ENCODE peak calls at places on chromosomes 12 and 14, in six cellular contexts. C, Q, M, J, H and L are unnamed samples.

GRCh38 chr12:95328708-95329107 is 111.1 kb downstream of the VEZT start:
- DNase-seq in C (no peak), Q (no peak), M (no peak), J (no peak), H (no peak), L (no peak)

GRCh38 chr12:18601962-18602361 is 135.8 kb downstream of the PLCZ1 start:
- DNase-seq in C (no peak), Q (no peak), M (no peak), J (no peak), H (no peak), L (no peak)

GRCh38 chr14:70660967-70661871 is 19.5 kb downstream of the TTC9 start:
- DNase-seq in C (peak), Q (no peak), M (no peak), J (no peak), H (peak), L (no peak)

GRCh38 chr12:40287369-40287975 is 62.7 kb downstream of the LRRK2 start:
- DNase-seq in C (no peak), Q (no peak), M (no peak), J (no peak), H (no peak), L (no peak)

GRCh38 chr12:76341436-76342030 is 6.7 kb downstream of the BBS10 start:
- DNase-seq in C (no peak), Q (no peak), M (no peak), J (no peak), H (no peak), L (no peak)

GRCh38 chr12:104057771-104058197 is 6.5 kb upstream of the HCFC2 start:
- DNase-seq in C (peak), Q (no peak), M (no peak), J (peak), H (no peak), L (no peak)

GRCh38 chr12:92628476-92628875 is 74.3 kb upstream of the PLEKHG7 start:
- DNase-seq in C (no peak), Q (no peak), M (no peak), J (no peak), H (no peak), L (no peak)

GRCh38 chr14:23588884-23589598 is 10.5 kb upstream of the JPH4 start:
- DNase-seq in C (peak), Q (no peak), M (peak), J (peak), H (peak), L (peak)

GRCh38 chr12:2248901-2249381 is 196.2 kb downstream of the CACNA1C start:
- DNase-seq in C (peak), Q (no peak), M (no peak), J (no peak), H (no peak), L (no peak)

GRCh38 chr12:81502912-81503695 is 256.0 kb downstream of the PPFIA2 start:
- DNase-seq in C (no peak), Q (no peak), M (no peak), J (no peak), H (no peak), L (no peak)

GRCh38 chr14:92641306-92641705 is 107.1 kb downstream of the LGMN start:
- DNase-seq in C (no peak), Q (no peak), M (no peak), J (no peak), H (no peak), L (no peak)

GRCh38 chr14:83594874-83595273 is 1935.1 kb upstream of the FLRT2 start:
- DNase-seq in C (no peak), Q (no peak), M (no peak), J (no peak), H (no peak), L (no peak)

GRCh38 chr12:113860059-113860820 is 105.9 kb downstream of the RBM19 start:
- DNase-seq in C (no peak), Q (no peak), M (no peak), J (no peak), H (no peak), L (no peak)

GRCh38 chr12:110932048-110932447 is 11.7 kb upstream of the MYL2 start:
- DNase-seq in C (no peak), Q (no peak), M (peak), J (no peak), H (no peak), L (no peak)

GRCh38 chr12:84922721-84923120 is 10.1 kb upstream of the SLC6A15 start:
- DNase-seq in C (no peak), Q (no peak), M (no peak), J (no peak), H (no peak), L (no peak)

GRCh38 chr14:58643366-58643765 is 5.6 kb downstream of the DACT1 start:
- DNase-seq in C (no peak), Q (no peak), M (no peak), J (no peak), H (no peak), L (no peak)

GRCh38 chr12:26466709-26467108 is 271.3 kb downstream of the SSPN start:
- DNase-seq in C (no peak), Q (no peak), M (no peak), J (no peak), H (no peak), L (no peak)

GRCh38 chr12:124938606-124939427 is 24.4 kb upstream of the UBC start:
- DNase-seq in C (peak), Q (peak), M (peak), J (peak), H (peak), L (peak)

GRCh38 chr12:27572486-27573255 is 48.7 kb downstream of the PPFIBP1 start:
- DNase-seq in C (no peak), Q (no peak), M (no peak), J (no peak), H (no peak), L (no peak)

GRCh38 chr12:75850751-75851462 is 180.7 kb downstream of the PHLDA1 start:
- DNase-seq in C (no peak), Q (no peak), M (no peak), J (peak), H (no peak), L (no peak)

GRCh38 chr14:44081146-44081545 is 425.9 kb downstream of the FSCB start:
- DNase-seq in C (no peak), Q (no peak), M (no peak), J (no peak), H (no peak), L (no peak)

GRCh38 chr12:100491104-100491503 is 17.4 kb downstream of the NR1H4 start:
- DNase-seq in C (no peak), Q (no peak), M (no peak), J (no peak), H (no peak), L (no peak)

GRCh38 chr12:77946541-77947021 is 115.9 kb downstream of the NAV3 start:
- DNase-seq in C (no peak), Q (no peak), M (no peak), J (no peak), H (no peak), L (no peak)

GRCh38 chr14:73467377-73467776 is 9.0 kb upstream of the NUMB start:
- DNase-seq in C (no peak), Q (no peak), M (no peak), J (peak), H (no peak), L (no peak)

GRCh38 chr14:33954016-33954598 is 3.2 kb upstream of the EGLN3 start:
- DNase-seq in C (no peak), Q (no peak), M (no peak), J (peak), H (no peak), L (no peak)

GRCh38 chr12:10554971-10555481 is 49.3 kb downstream of the EIF2S3B start:
- DNase-seq in C (no peak), Q (no peak), M (no peak), J (no peak), H (no peak), L (no peak)

GRCh38 chr14:49582211-49582977 is 3.8 kb downstream of the RPS29 start:
- DNase-seq in C (no peak), Q (no peak), M (no peak), J (no peak), H (no peak), L (no peak)

GRCh38 chr12:27899151-27899661 is 73.3 kb downstream of the PTHLH start:
- DNase-seq in C (no peak), Q (no peak), M (no peak), J (no peak), H (no peak), L (no peak)

GRCh38 chr14:24270537-24271133 is 762 bp downstream of the RABGGTA start:
- DNase-seq in C (no peak), Q (no peak), M (no peak), J (no peak), H (no peak), L (no peak)

GRCh38 chr12:127555071-127555470 is 711.9 kb upstream of the TMEM132C start:
- DNase-seq in C (peak), Q (no peak), M (no peak), J (no peak), H (no peak), L (no peak)

GRCh38 chr14:31110872-31111271 is 84.7 kb upstream of the STRN3 start:
- DNase-seq in C (no peak), Q (no peak), M (no peak), J (no peak), H (no peak), L (no peak)

GRCh38 chr12:49519574-49519936 is 19.3 kb upstream of the KCNH3 start:
- DNase-seq in C (no peak), Q (no peak), M (no peak), J (no peak), H (no peak), L (no peak)

GRCh38 chr14:29925736-29926135 is 1.9 kb downstream of the PRKD1 start:
- DNase-seq in C (no peak), Q (no peak), M (no peak), J (no peak), H (no peak), L (no peak)

DNA sequence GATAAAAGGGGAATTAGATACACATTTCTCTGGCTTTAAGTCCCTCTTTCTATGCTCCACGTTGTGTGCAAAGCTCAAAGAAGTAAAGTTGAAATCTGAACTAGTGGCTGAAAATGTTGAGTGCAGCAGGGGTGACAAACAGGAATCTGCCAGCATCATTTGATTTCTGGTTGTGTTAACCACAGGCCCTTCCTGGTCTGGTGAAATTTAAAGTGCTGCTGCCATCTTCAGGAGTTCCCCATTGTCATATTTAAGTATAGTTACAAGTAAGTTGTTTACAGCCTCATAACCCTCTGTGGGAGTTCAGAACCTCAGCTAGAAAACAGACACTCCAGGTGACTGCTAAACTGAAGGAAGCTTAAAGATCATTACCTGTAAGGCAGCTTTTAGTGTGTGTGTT is 90.9 kb upstream of the CCDC196 start:
- DNase-seq in C (peak), Q (no peak), M (no peak), J (no peak), H (no peak), L (no peak)
- TF ChIP-seq CTCF in C (no peak), Q (no peak), M (no peak), J (peak), H (no peak), L (no peak)

DNA sequence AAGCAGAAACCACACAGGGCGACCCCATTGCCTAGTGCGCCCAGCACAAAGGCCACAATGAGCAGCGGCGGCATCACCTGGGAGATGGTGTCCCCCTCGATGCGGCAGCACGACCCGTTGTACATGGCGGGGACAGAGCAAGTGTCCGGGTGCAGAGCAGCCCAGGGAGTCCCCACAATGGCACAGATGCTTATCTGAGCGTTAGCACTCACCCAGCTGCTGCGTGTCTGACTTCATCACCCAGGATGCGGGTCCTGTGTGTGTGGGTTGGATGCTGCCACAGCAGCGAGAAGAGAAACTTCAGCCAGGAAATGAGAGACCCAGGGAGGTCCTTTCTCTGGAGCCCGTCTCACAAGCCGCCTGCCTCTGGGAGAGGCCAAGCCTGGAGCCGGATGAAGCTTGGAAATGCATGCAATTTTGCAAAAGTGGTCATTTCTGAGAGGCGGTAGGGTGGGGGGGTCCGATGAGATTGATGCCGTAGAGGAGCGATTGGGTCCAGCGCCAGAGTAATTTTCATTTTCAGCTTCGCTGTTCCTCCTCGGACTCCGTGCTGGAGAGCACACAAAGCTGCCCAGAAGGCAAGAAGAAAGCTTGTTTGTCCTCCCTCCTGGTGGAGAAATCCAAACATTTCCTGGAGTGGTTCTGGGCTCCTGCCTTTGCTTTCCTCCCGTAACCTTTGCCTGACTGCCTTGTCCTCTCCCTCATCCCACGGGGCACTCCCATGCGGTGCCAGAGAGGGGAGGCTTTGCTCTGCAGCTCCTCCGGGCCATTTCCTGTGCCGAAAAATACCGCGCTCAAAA is at the start of gene HCAR1:
- DNase-seq in C (peak), Q (no peak), M (no peak), J (no peak), H (no peak), L (no peak)
- TF ChIP-seq CTCF in C (no peak), Q (no peak), M (no peak), J (no peak), H (no peak), L (no peak)

GRCh38 chr14:101185946-101186345 is 282.4 kb upstream of the RTL1 start:
- DNase-seq in C (no peak), Q (no peak), M (no peak), J (no peak), H (no peak), L (no peak)

GRCh38 chr14:101186544-101186943 is 283.0 kb upstream of the RTL1 start:
- DNase-seq in C (no peak), Q (no peak), M (no peak), J (no peak), H (no peak), L (peak)

GRCh38 chr14:101187017-101187815 is 283.7 kb upstream of the RTL1 start:
- DNase-seq in C (no peak), Q (no peak), M (no peak), J (no peak), H (no peak), L (peak)

GRCh38 chr14:101188571-101188915 is 285.0 kb upstream of the RTL1 start:
- DNase-seq in C (no peak), Q (no peak), M (no peak), J (no peak), H (no peak), L (peak)

DNA sequence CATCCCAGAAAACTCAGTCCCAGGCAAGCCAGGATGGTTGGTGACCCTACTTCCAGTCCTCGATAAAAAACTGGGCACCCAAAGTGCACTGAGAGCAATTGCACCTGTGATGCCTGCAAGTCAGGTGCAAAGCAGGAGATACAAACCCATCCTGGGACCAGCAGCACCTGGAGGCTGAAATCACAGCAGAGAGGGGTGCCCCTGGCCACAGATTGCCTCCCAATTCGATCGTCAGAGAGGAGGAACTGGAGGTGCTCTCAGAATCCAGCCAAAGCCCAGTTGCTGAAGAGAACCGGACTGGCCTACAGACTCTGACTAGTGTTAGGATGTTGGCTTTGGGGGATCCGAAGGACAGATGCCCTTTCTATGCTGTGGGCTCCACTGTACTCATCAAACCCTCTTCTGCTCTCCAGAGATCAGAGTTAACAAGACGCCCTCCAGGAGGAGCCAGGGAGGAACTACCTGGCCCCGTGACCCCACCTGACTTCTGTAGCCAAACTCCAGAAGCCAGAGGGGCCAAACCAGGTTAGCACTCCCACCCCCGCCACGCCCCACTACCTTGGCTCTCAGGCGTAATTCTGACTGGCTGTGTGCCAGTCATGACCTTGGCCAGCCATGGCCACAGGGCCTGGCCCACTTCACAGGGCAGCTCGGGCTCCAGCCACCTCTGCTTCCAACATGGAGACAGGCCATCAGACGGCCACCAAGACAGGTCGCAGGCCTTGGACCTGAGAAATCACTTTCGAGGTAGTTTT is 284.5 kb upstream of the RTL1 start:
- DNase-seq in C (no peak), Q (peak), M (no peak), J (no peak), H (no peak), L (no peak)
- TF ChIP-seq CTCF in C (no peak), Q (no peak), M (no peak), J (no peak), H (no peak), L (no peak)

GRCh38 chr14:51711505-51711904 is 59.8 kb downstream of the FRMD6 start:
- DNase-seq in C (no peak), Q (no peak), M (no peak), J (no peak), H (no peak), L (no peak)
- TF ChIP-seq CTCF in C (no peak), Q (no peak), M (no peak), J (no peak), H (no peak), L (no peak)

DNA sequence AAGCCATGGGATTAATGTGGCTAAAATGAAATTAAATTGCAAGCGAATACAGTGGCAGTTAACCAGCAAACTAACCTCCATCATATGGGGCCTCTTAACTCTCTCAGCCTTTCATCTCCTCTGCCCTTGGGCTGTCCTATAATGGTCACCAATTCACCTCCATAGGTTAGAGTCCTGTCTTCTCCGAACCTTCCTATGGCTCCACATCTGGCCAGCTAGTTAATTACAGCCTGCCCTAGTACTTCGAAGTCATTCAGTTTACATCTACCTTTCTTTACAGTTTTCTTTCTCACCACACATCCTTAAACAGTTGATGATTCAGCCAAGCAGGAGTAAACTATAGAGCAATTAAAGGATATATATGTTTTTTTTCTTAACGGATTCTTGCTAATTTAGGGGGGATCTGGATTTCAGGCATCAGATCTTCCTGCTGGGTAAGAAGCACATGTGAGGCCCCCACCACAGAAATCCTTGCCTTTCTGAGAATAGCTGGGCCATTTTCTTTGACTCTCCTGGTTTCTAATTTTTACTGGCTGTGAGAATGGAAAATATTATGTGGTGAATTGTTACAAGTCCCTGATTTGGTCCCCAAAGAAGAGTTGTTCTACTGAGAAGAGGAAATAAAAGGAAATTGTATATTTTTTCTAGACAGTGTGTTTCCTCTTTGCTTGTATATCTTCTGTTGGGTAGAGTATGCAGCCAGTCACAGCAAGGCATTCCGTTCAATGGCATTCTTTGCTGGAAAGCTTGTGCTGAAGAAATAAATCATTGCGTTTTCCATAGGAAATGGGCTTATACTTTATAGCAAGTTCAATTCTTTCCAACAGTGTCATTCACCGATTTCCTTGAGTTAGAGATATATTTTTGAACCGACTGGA is 16.7 kb downstream of the HMGA2 start:
- DNase-seq in C (no peak), Q (no peak), M (no peak), J (no peak), H (no peak), L (no peak)
- TF ChIP-seq CTCF in C (no peak), Q (no peak), M (no peak), J (no peak), H (no peak), L (no peak)

GRCh38 chr12:54622463-54623183 is 12.1 kb downstream of the LACRT start:
- DNase-seq in C (no peak), Q (no peak), M (no peak), J (no peak), H (no peak), L (no peak)
- TF ChIP-seq CTCF in C (peak), Q (no peak), M (peak), J (peak), H (no peak), L (no peak)

DNA sequence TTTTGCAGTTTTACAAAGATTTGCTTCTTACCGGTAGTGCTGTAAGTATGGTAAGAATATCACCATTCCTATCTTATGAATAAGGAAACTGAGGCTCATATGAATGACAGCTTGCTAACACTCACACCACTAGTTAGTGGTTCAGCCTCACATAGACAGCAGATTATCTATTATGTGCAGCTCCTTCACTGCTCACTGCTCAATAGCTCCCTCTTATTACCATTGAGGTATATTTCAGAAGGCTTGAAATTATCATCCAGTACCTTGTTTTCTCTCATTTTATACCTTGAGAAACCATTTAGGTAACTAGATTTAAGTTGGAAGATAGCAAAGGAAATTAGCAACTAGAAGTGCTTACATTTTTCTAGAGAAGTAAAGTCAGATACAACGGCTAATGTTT is 15.5 kb downstream of the RIC8B start:
- DNase-seq in C (no peak), Q (no peak), M (no peak), J (no peak), H (no peak), L (no peak)
- TF ChIP-seq CTCF in C (no peak), Q (no peak), M (no peak), J (peak), H (no peak), L (no peak)